ENCODE peak calls at places on chromosomes 5 and 9, in ten cellular contexts. One of them, this sample, is unnamed.

GRCh38 chr5:100903036-100903887 is at the start of gene ST8SIA4:
- DNase-seq in CD4-positive, CD25-positive, alpha-beta regulatory T cell: peak
- DNase-seq in foreskin keratinocyte: peak
- DNase-seq in CD8-positive, alpha-beta memory T cell: peak
- DNase-seq in AG04450: peak
- DNase-seq in HCT116: no peak
- DNase-seq in IMR-90: peak
- DNase-seq in CD4-positive, alpha-beta T cell: peak
- DNase-seq in keratinocyte: no peak
- DNase-seq in pancreas: no peak
- DNase-seq in this sample: peak

GRCh38 chr5:137995747-137996123 is 37.1 kb downstream of the FAM13B start:
- DNase-seq in CD4-positive, CD25-positive, alpha-beta regulatory T cell: no peak
- DNase-seq in foreskin keratinocyte: no peak
- DNase-seq in CD8-positive, alpha-beta memory T cell: no peak
- DNase-seq in AG04450: no peak
- DNase-seq in HCT116: no peak
- DNase-seq in IMR-90: no peak
- DNase-seq in CD4-positive, alpha-beta T cell: no peak
- DNase-seq in keratinocyte: no peak
- DNase-seq in pancreas: no peak
- DNase-seq in this sample: no peak

GRCh38 chr9:89657765-89658164 is 53.0 kb downstream of the GADD45G start:
- DNase-seq in CD4-positive, CD25-positive, alpha-beta regulatory T cell: peak
- DNase-seq in foreskin keratinocyte: no peak
- DNase-seq in CD8-positive, alpha-beta memory T cell: no peak
- DNase-seq in AG04450: no peak
- DNase-seq in HCT116: no peak
- DNase-seq in IMR-90: no peak
- DNase-seq in CD4-positive, alpha-beta T cell: no peak
- DNase-seq in keratinocyte: no peak
- DNase-seq in pancreas: no peak
- DNase-seq in this sample: no peak

GRCh38 chr9:114153761-114154596 is 1.4 kb upstream of the COL27A1 start:
- DNase-seq in CD4-positive, CD25-positive, alpha-beta regulatory T cell: no peak
- DNase-seq in foreskin keratinocyte: no peak
- DNase-seq in CD8-positive, alpha-beta memory T cell: no peak
- DNase-seq in AG04450: no peak
- DNase-seq in HCT116: no peak
- DNase-seq in IMR-90: peak
- DNase-seq in CD4-positive, alpha-beta T cell: no peak
- DNase-seq in keratinocyte: no peak
- DNase-seq in pancreas: peak
- DNase-seq in this sample: no peak

GRCh38 chr5:39891376-39891775 is 466.6 kb upstream of the DAB2 start:
- DNase-seq in CD4-positive, CD25-positive, alpha-beta regulatory T cell: no peak
- DNase-seq in foreskin keratinocyte: no peak
- DNase-seq in CD8-positive, alpha-beta memory T cell: no peak
- DNase-seq in AG04450: no peak
- DNase-seq in HCT116: no peak
- DNase-seq in IMR-90: no peak
- DNase-seq in CD4-positive, alpha-beta T cell: no peak
- DNase-seq in keratinocyte: no peak
- DNase-seq in pancreas: no peak
- DNase-seq in this sample: no peak

GRCh38 chr9:38216572-38216971 is 147.5 kb upstream of the SHB start:
- DNase-seq in CD4-positive, CD25-positive, alpha-beta regulatory T cell: no peak
- DNase-seq in foreskin keratinocyte: no peak
- DNase-seq in CD8-positive, alpha-beta memory T cell: no peak
- DNase-seq in AG04450: no peak
- DNase-seq in HCT116: no peak
- DNase-seq in IMR-90: no peak
- DNase-seq in CD4-positive, alpha-beta T cell: no peak
- DNase-seq in keratinocyte: no peak
- DNase-seq in pancreas: no peak
- DNase-seq in this sample: no peak

GRCh38 chr5:164090358-164090757 is 584.9 kb downstream of the MAT2B start:
- DNase-seq in CD4-positive, CD25-positive, alpha-beta regulatory T cell: no peak
- DNase-seq in foreskin keratinocyte: no peak
- DNase-seq in CD8-positive, alpha-beta memory T cell: no peak
- DNase-seq in AG04450: no peak
- DNase-seq in HCT116: no peak
- DNase-seq in IMR-90: no peak
- DNase-seq in CD4-positive, alpha-beta T cell: no peak
- DNase-seq in keratinocyte: no peak
- DNase-seq in pancreas: no peak
- DNase-seq in this sample: no peak

GRCh38 chr5:65030056-65030455 is 261.3 kb downstream of the CWC27 start:
- DNase-seq in CD4-positive, CD25-positive, alpha-beta regulatory T cell: no peak
- DNase-seq in foreskin keratinocyte: peak
- DNase-seq in CD8-positive, alpha-beta memory T cell: no peak
- DNase-seq in AG04450: no peak
- DNase-seq in HCT116: no peak
- DNase-seq in IMR-90: no peak
- DNase-seq in CD4-positive, alpha-beta T cell: no peak
- DNase-seq in keratinocyte: no peak
- DNase-seq in pancreas: no peak
- DNase-seq in this sample: no peak

GRCh38 chr5:10839118-10839517 is 78.1 kb upstream of the DAP start:
- DNase-seq in CD4-positive, CD25-positive, alpha-beta regulatory T cell: no peak
- DNase-seq in foreskin keratinocyte: no peak
- DNase-seq in CD8-positive, alpha-beta memory T cell: no peak
- DNase-seq in AG04450: no peak
- DNase-seq in HCT116: no peak
- DNase-seq in IMR-90: no peak
- DNase-seq in CD4-positive, alpha-beta T cell: no peak
- DNase-seq in keratinocyte: no peak
- DNase-seq in pancreas: peak
- DNase-seq in this sample: no peak

GRCh38 chr5:73454379-73455036 is 5.9 kb upstream of the FOXD1 start:
- DNase-seq in CD4-positive, CD25-positive, alpha-beta regulatory T cell: peak
- DNase-seq in foreskin keratinocyte: peak
- DNase-seq in CD8-positive, alpha-beta memory T cell: peak
- DNase-seq in AG04450: no peak
- DNase-seq in HCT116: peak
- DNase-seq in IMR-90: peak
- DNase-seq in CD4-positive, alpha-beta T cell: peak
- DNase-seq in keratinocyte: peak
- DNase-seq in pancreas: no peak
- DNase-seq in this sample: no peak

GRCh38 chr9:130266236-130267098 is 907 bp downstream of the HMCN2 start:
- DNase-seq in CD4-positive, CD25-positive, alpha-beta regulatory T cell: no peak
- DNase-seq in foreskin keratinocyte: no peak
- DNase-seq in CD8-positive, alpha-beta memory T cell: no peak
- DNase-seq in AG04450: no peak
- DNase-seq in HCT116: no peak
- DNase-seq in IMR-90: no peak
- DNase-seq in CD4-positive, alpha-beta T cell: no peak
- DNase-seq in keratinocyte: no peak
- DNase-seq in pancreas: no peak
- DNase-seq in this sample: no peak

GRCh38 chr9:130263601-130264413 is 1.8 kb upstream of the HMCN2 start:
- DNase-seq in CD4-positive, CD25-positive, alpha-beta regulatory T cell: no peak
- DNase-seq in foreskin keratinocyte: no peak
- DNase-seq in CD8-positive, alpha-beta memory T cell: no peak
- DNase-seq in AG04450: no peak
- DNase-seq in HCT116: peak
- DNase-seq in IMR-90: no peak
- DNase-seq in CD4-positive, alpha-beta T cell: no peak
- DNase-seq in keratinocyte: no peak
- DNase-seq in pancreas: no peak
- DNase-seq in this sample: no peak

GRCh38 chr9:130264414-130265350 is 878 bp upstream of the HMCN2 start:
- DNase-seq in CD4-positive, CD25-positive, alpha-beta regulatory T cell: no peak
- DNase-seq in foreskin keratinocyte: no peak
- DNase-seq in CD8-positive, alpha-beta memory T cell: no peak
- DNase-seq in AG04450: no peak
- DNase-seq in HCT116: no peak
- DNase-seq in IMR-90: no peak
- DNase-seq in CD4-positive, alpha-beta T cell: no peak
- DNase-seq in keratinocyte: no peak
- DNase-seq in pancreas: no peak
- DNase-seq in this sample: no peak

GRCh38 chr9:130267930-130268329 is 2.4 kb downstream of the HMCN2 start:
- DNase-seq in CD4-positive, CD25-positive, alpha-beta regulatory T cell: no peak
- DNase-seq in foreskin keratinocyte: no peak
- DNase-seq in CD8-positive, alpha-beta memory T cell: no peak
- DNase-seq in AG04450: no peak
- DNase-seq in HCT116: no peak
- DNase-seq in IMR-90: no peak
- DNase-seq in CD4-positive, alpha-beta T cell: no peak
- DNase-seq in keratinocyte: no peak
- DNase-seq in pancreas: no peak
- DNase-seq in this sample: no peak

DNA sequence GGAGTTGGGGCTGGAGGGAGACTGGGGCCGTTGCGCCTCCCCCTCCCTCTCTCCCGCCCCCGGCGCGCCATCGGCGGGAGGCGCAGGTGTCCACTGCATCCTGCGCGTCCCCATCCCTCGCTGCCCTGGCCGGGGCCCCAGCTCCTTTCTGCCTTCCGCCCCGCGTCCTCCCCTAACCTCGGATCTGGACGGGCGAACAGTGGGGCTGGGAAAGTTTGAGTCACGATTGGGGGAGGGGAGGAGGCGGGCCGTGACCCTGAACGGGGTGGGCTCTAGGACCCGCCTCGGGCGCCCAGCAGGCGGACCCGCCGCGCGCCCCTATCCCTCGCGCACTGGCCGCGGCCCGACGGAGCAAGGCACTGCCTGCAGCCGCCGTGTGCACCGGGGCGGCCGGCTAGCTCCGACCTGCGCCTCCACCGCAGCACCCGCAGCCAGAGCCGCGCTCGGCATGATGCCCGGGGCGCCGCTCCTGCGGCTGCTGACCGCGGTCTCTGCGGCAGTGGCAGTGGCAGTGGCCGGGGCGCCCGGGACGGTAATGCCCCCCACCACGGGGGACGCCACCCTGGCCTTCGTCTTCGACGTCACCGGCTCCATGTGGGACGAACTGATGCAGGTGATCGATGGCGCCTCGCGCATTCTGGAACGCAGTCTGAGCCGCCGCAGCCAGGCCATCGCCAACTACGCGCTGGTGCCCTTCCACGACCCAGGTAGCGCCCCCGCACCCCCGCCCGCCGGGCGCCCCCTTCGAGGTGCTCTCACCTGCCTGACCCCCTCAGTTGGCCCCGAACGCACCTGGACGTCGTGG is at the start of gene HMCN2:
- DNase-seq in CD4-positive, CD25-positive, alpha-beta regulatory T cell: no peak
- DNase-seq in foreskin keratinocyte: peak
- DNase-seq in CD8-positive, alpha-beta memory T cell: no peak
- DNase-seq in AG04450: no peak
- DNase-seq in HCT116: no peak
- DNase-seq in IMR-90: no peak
- DNase-seq in CD4-positive, alpha-beta T cell: no peak
- DNase-seq in keratinocyte: no peak
- DNase-seq in pancreas: no peak
- DNase-seq in this sample: no peak
- H3K27ac ChIP-seq in CD4-positive, CD25-positive, alpha-beta regulatory T cell: no peak
- H3K27ac ChIP-seq in foreskin keratinocyte: no peak
- H3K27ac ChIP-seq in CD8-positive, alpha-beta memory T cell: no peak
- H3K27ac ChIP-seq in AG04450: no peak
- H3K27ac ChIP-seq in HCT116: no peak
- H3K27ac ChIP-seq in IMR-90: no peak
- H3K27ac ChIP-seq in CD4-positive, alpha-beta T cell: no peak
- H3K27ac ChIP-seq in keratinocyte: no peak
- H3K27ac ChIP-seq in pancreas: no peak
- H3K27ac ChIP-seq in this sample: no peak

GRCh38 chr5:6108540-6108848 is 269.9 kb downstream of the MED10 start:
- DNase-seq in CD4-positive, CD25-positive, alpha-beta regulatory T cell: no peak
- DNase-seq in foreskin keratinocyte: no peak
- DNase-seq in CD8-positive, alpha-beta memory T cell: no peak
- DNase-seq in AG04450: no peak
- DNase-seq in HCT116: no peak
- DNase-seq in IMR-90: no peak
- DNase-seq in CD4-positive, alpha-beta T cell: no peak
- DNase-seq in keratinocyte: no peak
- DNase-seq in pancreas: no peak
- DNase-seq in this sample: no peak
- H3K27ac ChIP-seq in CD4-positive, CD25-positive, alpha-beta regulatory T cell: no peak
- H3K27ac ChIP-seq in foreskin keratinocyte: no peak
- H3K27ac ChIP-seq in CD8-positive, alpha-beta memory T cell: no peak
- H3K27ac ChIP-seq in AG04450: no peak
- H3K27ac ChIP-seq in HCT116: no peak
- H3K27ac ChIP-seq in IMR-90: no peak
- H3K27ac ChIP-seq in CD4-positive, alpha-beta T cell: no peak
- H3K27ac ChIP-seq in keratinocyte: no peak
- H3K27ac ChIP-seq in pancreas: no peak
- H3K27ac ChIP-seq in this sample: no peak

GRCh38 chr5:93600409-93601052 is 17.5 kb downstream of the NR2F1 start:
- DNase-seq in CD4-positive, CD25-positive, alpha-beta regulatory T cell: no peak
- DNase-seq in foreskin keratinocyte: no peak
- DNase-seq in CD8-positive, alpha-beta memory T cell: no peak
- DNase-seq in AG04450: no peak
- DNase-seq in HCT116: no peak
- DNase-seq in IMR-90: peak
- DNase-seq in CD4-positive, alpha-beta T cell: no peak
- DNase-seq in keratinocyte: no peak
- DNase-seq in pancreas: no peak
- DNase-seq in this sample: no peak
- H3K27ac ChIP-seq in CD4-positive, CD25-positive, alpha-beta regulatory T cell: no peak
- H3K27ac ChIP-seq in foreskin keratinocyte: no peak
- H3K27ac ChIP-seq in CD8-positive, alpha-beta memory T cell: no peak
- H3K27ac ChIP-seq in AG04450: peak
- H3K27ac ChIP-seq in HCT116: no peak
- H3K27ac ChIP-seq in IMR-90: peak
- H3K27ac ChIP-seq in CD4-positive, alpha-beta T cell: no peak
- H3K27ac ChIP-seq in keratinocyte: no peak
- H3K27ac ChIP-seq in pancreas: no peak
- H3K27ac ChIP-seq in this sample: no peak

GRCh38 chr5:42843675-42844292 is 32.1 kb upstream of the SELENOP start:
- DNase-seq in CD4-positive, CD25-positive, alpha-beta regulatory T cell: no peak
- DNase-seq in foreskin keratinocyte: no peak
- DNase-seq in CD8-positive, alpha-beta memory T cell: no peak
- DNase-seq in AG04450: no peak
- DNase-seq in HCT116: no peak
- DNase-seq in IMR-90: no peak
- DNase-seq in CD4-positive, alpha-beta T cell: no peak
- DNase-seq in keratinocyte: no peak
- DNase-seq in pancreas: no peak
- DNase-seq in this sample: no peak

GRCh38 chr5:42837601-42838000 is 25.9 kb upstream of the SELENOP start:
- DNase-seq in CD4-positive, CD25-positive, alpha-beta regulatory T cell: no peak
- DNase-seq in foreskin keratinocyte: no peak
- DNase-seq in CD8-positive, alpha-beta memory T cell: no peak
- DNase-seq in AG04450: no peak
- DNase-seq in HCT116: no peak
- DNase-seq in IMR-90: no peak
- DNase-seq in CD4-positive, alpha-beta T cell: no peak
- DNase-seq in keratinocyte: no peak
- DNase-seq in pancreas: no peak
- DNase-seq in this sample: no peak

GRCh38 chr5:42840279-42840678 is 28.6 kb upstream of the SELENOP start:
- DNase-seq in CD4-positive, CD25-positive, alpha-beta regulatory T cell: no peak
- DNase-seq in foreskin keratinocyte: no peak
- DNase-seq in CD8-positive, alpha-beta memory T cell: no peak
- DNase-seq in AG04450: peak
- DNase-seq in HCT116: no peak
- DNase-seq in IMR-90: peak
- DNase-seq in CD4-positive, alpha-beta T cell: no peak
- DNase-seq in keratinocyte: no peak
- DNase-seq in pancreas: no peak
- DNase-seq in this sample: no peak

GRCh38 chr5:42840842-42841574 is 29.3 kb upstream of the SELENOP start:
- DNase-seq in CD4-positive, CD25-positive, alpha-beta regulatory T cell: no peak
- DNase-seq in foreskin keratinocyte: no peak
- DNase-seq in CD8-positive, alpha-beta memory T cell: no peak
- DNase-seq in AG04450: no peak
- DNase-seq in HCT116: no peak
- DNase-seq in IMR-90: no peak
- DNase-seq in CD4-positive, alpha-beta T cell: no peak
- DNase-seq in keratinocyte: no peak
- DNase-seq in pancreas: no peak
- DNase-seq in this sample: no peak

GRCh38 chr5:42842860-42843641 is 31.4 kb upstream of the SELENOP start:
- DNase-seq in CD4-positive, CD25-positive, alpha-beta regulatory T cell: no peak
- DNase-seq in foreskin keratinocyte: no peak
- DNase-seq in CD8-positive, alpha-beta memory T cell: no peak
- DNase-seq in AG04450: no peak
- DNase-seq in HCT116: no peak
- DNase-seq in IMR-90: no peak
- DNase-seq in CD4-positive, alpha-beta T cell: no peak
- DNase-seq in keratinocyte: no peak
- DNase-seq in pancreas: no peak
- DNase-seq in this sample: no peak
- H3K27ac ChIP-seq in CD4-positive, CD25-positive, alpha-beta regulatory T cell: no peak
- H3K27ac ChIP-seq in foreskin keratinocyte: no peak
- H3K27ac ChIP-seq in CD8-positive, alpha-beta memory T cell: no peak
- H3K27ac ChIP-seq in AG04450: no peak
- H3K27ac ChIP-seq in HCT116: no peak
- H3K27ac ChIP-seq in IMR-90: no peak
- H3K27ac ChIP-seq in CD4-positive, alpha-beta T cell: no peak
- H3K27ac ChIP-seq in keratinocyte: no peak
- H3K27ac ChIP-seq in pancreas: no peak
- H3K27ac ChIP-seq in this sample: no peak